ENCODE peak calls at places on chromosomes 11 and 22, in nine cellular contexts. S is AG04449, D is coronary artery, R is colonic mucosa, Z is cardiac fibroblast, T is cardiac muscle cell, W is HFF-Myc, C is suprapubic skin, A is prostate gland. V is an unnamed sample.
A peak's percentile ranks its signal among the peaks of the same experiment; 100 is the strongest.

GRCh38 chr11:117825538-117826359 is 1.2 kb upstream of the FXYD2 start:
- DNase-seq in S (no peak), D (peak; percentile 66), R (no peak), Z (no peak), T (no peak), W (no peak), C (peak; percentile 48), A (no peak), V (no peak)

GRCh38 chr11:64489831-64490441 is 101.1 kb upstream of the SLC22A12 start:
- DNase-seq in S (no peak), D (no peak), R (peak; percentile 55), Z (peak; percentile 44), T (peak; percentile 59), W (no peak), C (no peak), A (peak; percentile 14), V (peak; percentile 88)

GRCh38 chr22:38901111-38901641 is 29.2 kb upstream of the CBX6 start:
- DNase-seq in S (no peak), D (no peak), R (no peak), Z (no peak), T (no peak), W (no peak), C (no peak), A (no peak), V (no peak)

GRCh38 chr11:95453616-95454118 is 222.7 kb upstream of the SESN3 start:
- DNase-seq in S (no peak), D (peak; percentile 87), R (no peak), Z (peak; percentile 27), T (peak; percentile 20), W (no peak), C (no peak), A (peak; percentile 89), V (no peak)

GRCh38 chr22:46666577-46667244 is 46.5 kb downstream of the GRAMD4 start:
- DNase-seq in S (no peak), D (no peak), R (no peak), Z (no peak), T (no peak), W (no peak), C (no peak), A (no peak), V (no peak)

GRCh38 chr11:830295-831131 is 2.2 kb upstream of the CD151 start:
- DNase-seq in S (no peak), D (no peak), R (peak; percentile 90), Z (no peak), T (peak; percentile 67), W (no peak), C (no peak), A (peak; percentile 71), V (peak; percentile 96)

GRCh38 chr11:8484251-8484650 is 109.8 kb downstream of the STK33 start:
- DNase-seq in S (no peak), D (no peak), R (no peak), Z (no peak), T (no peak), W (no peak), C (no peak), A (no peak), V (no peak)

GRCh38 chr11:44817207-44817944 is 90.6 kb downstream of the TSPAN18 start:
- DNase-seq in S (no peak), D (no peak), R (no peak), Z (peak; percentile 52), T (no peak), W (no peak), C (no peak), A (no peak), V (no peak)

GRCh38 chr22:34427436-34427835 is 507.2 kb upstream of the LARGE1 start:
- DNase-seq in S (no peak), D (no peak), R (no peak), Z (no peak), T (no peak), W (no peak), C (no peak), A (peak; percentile 57), V (no peak)

DNA sequence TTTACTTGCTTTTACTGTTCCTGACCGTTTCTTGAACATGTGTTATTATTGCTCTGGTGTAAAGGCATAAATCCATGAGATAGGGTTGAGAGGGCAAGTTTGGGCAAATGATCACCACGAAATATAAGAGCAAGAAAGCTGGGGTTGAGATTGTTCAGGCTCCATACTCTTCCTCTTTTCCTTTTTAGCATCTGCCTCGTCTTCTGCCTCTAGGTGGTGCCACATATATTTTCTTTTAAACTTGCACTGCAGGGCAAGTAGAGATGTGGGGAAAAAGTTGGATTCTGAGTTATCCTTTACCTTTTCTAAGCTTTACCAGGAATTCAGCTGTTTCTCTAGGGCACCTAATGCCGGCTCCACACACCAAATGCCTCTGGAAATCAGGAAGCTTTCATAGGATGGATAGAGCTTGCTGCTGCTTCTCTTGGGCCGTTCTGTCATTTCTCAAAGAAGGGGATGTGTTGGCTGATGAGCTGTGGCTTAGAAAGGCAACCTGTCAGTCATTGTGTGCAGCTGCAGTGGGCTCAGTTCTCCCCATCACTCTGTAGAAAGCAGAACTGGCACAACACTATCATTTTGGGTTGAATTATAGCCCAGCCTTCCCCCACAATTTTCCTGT is 98.2 kb downstream of the LDLRAD3 start:
- DNase-seq in S (no peak), D (no peak), R (no peak), Z (peak; percentile 47), T (peak; percentile 51), W (no peak), C (no peak), A (no peak), V (no peak)
- TF ChIP-seq CTCF in S (peak; percentile 59), D (peak; percentile 6), R (no peak), Z (peak; percentile 71), T (peak; percentile 49), W (peak; percentile 32), C (peak; percentile 16), A (peak; percentile 28), V (peak; percentile 75)

DNA sequence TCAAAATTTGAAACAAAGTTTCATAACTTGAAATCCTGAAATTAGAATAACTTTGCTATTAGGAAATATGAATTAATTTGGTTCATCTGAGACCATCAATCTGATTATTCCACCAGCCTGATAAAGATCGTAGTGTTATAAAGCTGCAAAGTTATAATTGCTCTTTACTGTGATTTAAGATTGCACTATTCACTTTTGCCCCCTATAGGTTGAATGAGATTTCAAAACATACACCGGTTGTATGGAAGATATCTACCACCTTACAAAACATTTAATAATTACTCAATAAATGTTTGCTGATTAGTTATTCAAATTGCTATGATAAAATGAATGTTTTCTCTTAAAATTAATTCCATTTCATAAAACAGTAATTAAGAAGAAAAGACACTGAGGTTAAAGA is 26.1 kb downstream of the APIP start:
- DNase-seq in S (no peak), D (no peak), R (no peak), Z (peak; percentile 23), T (peak; percentile 28), W (no peak), C (no peak), A (no peak), V (no peak)
- TF ChIP-seq CTCF in S (peak; percentile 0), D (no peak), R (peak; percentile 35), Z (peak; percentile 46), T (peak; percentile 39), W (no peak), C (no peak), A (peak; percentile 74), V (peak; percentile 73)

GRCh38 chr11:124745270-124745834 is 5.6 kb downstream of the NRGN start:
- DNase-seq in S (no peak), D (no peak), R (no peak), Z (no peak), T (no peak), W (no peak), C (no peak), A (no peak), V (peak; percentile 58)

GRCh38 chr11:124747406-124748099 is 4.5 kb downstream of the VSIG2 start:
- DNase-seq in S (no peak), D (no peak), R (no peak), Z (no peak), T (no peak), W (no peak), C (no peak), A (no peak), V (no peak)

GRCh38 chr11:124746621-124747243 is 5.3 kb downstream of the VSIG2 start:
- DNase-seq in S (no peak), D (no peak), R (peak; percentile 95), Z (peak; percentile 67), T (peak; percentile 81), W (peak; percentile 9), C (peak; percentile 84), A (peak; percentile 88), V (peak; percentile 96)

GRCh38 chr11:124748100-124748418 is 4.0 kb downstream of the VSIG2 start:
- DNase-seq in S (no peak), D (no peak), R (no peak), Z (no peak), T (no peak), W (no peak), C (no peak), A (no peak), V (no peak)

DNA sequence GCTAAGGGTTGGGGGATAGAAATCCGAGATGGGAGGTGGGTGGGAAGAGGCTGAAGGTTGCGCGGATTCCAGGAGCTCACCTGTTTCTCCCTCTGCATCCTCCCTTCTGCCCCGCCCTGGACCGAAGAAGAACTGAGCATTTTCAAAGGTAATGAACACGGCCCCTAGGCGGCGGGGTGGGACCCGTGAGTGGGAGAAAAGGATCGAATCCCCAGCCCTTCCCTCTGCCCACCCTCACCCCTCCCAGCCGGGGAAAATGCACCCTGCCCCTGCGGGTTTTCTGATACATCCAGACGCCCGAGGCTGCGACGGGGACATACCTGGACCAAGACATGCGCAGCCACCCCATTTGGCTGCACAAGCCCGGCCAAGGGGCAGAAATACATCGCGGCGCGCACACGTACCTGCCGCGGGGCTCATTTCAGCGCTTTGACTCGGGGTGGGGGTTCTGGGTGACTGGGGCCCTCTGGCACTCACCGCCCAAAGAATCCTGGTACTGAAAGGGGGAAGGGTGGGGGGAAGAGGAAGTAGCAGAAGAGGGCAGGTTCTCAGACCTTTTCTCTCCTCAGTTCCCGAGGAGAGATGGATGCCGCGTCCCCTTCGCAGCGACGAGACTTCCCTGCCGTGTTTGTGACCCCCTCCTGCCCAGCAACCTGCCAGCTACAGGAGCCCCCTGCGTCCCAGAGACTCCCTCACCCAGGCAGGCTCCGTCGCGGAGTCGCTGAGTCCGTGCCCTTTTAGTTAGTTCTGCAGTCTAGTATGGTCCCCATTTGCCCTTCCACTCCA is 6.0 kb downstream of the VSIG2 start:
- DNase-seq in S (no peak), D (no peak), R (peak; percentile 87), Z (no peak), T (no peak), W (no peak), C (no peak), A (no peak), V (peak; percentile 87)
- TF ChIP-seq CTCF in S (peak; percentile 16), D (no peak), R (peak; percentile 36), Z (no peak), T (peak; percentile 36), W (no peak), C (no peak), A (peak; percentile 37), V (peak; percentile 69)

DNA sequence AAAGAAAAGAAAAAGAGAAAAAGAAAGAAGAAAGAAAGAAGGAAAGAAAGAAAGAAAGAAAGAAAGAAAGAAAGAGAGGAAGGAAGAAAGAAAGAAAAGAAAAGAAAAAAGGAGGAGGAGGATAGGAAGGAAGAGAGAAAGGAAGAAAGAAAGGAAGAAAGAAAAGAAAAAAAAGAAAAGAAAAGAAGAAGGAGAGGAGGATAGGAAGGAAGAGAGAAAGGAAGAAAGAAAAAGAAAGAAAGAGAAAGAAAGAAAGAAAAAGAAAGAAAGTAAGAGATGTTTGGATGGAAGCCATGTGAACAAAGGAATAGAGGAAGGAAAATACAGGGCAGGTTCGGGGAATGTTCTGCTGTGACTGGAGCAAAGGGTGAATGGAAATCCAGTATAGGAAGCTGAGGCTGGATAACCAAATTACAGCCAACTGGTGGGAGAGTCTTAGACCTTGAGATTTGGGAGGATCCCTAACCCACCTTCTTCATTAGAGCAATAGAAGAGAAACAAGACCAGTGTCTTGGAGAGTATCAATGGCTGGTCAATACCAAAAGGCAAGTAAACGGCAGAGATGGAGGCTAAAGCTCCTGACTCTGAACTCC is 94.9 kb downstream of the RASSF10 start:
- DNase-seq in S (no peak), D (no peak), R (no peak), Z (no peak), T (no peak), W (no peak), C (no peak), A (no peak), V (no peak)
- TF ChIP-seq CTCF in S (no peak), D (no peak), R (no peak), Z (no peak), T (no peak), W (no peak), C (no peak), A (no peak), V (no peak)

V was measured in endodermal cell.